ENCODE peak calls at places on chromosomes 5 and 9, in six cellular contexts. Y is CD8-positive, alpha-beta memory T cell; F is T follicular helper cell; H is H4; G is pulmonary artery endothelial cell; J is mesothelial cell of epicardium. L is an unnamed sample.

GRCh38 chr5:92337772-92338234 is 954.7 kb upstream of the ARRDC3 start:
- DNase-seq in J (no peak), Y (no peak), H (no peak), F (no peak), G (no peak), L (peak; percentile 28)

GRCh38 chr9:13787234-13787833 is 507.8 kb upstream of the MPDZ start:
- DNase-seq in F (no peak), J (no peak), G (no peak), Y (no peak), H (no peak), L (no peak)

GRCh38 chr5:72517961-72518690 is 10.9 kb upstream of the ZNF366 start:
- DNase-seq in G (no peak), H (no peak), Y (no peak), F (no peak), J (no peak), L (no peak)

GRCh38 chr5:128782446-128782845 is 182.8 kb upstream of the SLC27A6 start:
- DNase-seq in J (no peak), Y (no peak), F (no peak), H (peak; percentile 94), G (peak; percentile 70), L (peak; percentile 86)

GRCh38 chr9:97573482-97574073 is 59.6 kb downstream of the TSTD2 start:
- DNase-seq in G (no peak), Y (no peak), H (no peak), J (no peak), F (no peak), L (peak; percentile 35)

GRCh38 chr5:169097897-169098296 is 203.0 kb downstream of the SLIT3 start:
- DNase-seq in Y (no peak), F (no peak), G (no peak), H (no peak), J (no peak), L (no peak)

GRCh38 chr5:43729846-43730478 is 127.0 kb downstream of the NNT start:
- DNase-seq in G (no peak), H (peak; percentile 24), J (no peak), F (no peak), Y (no peak), L (peak; percentile 36)

GRCh38 chr5:2371419-2371710 is 380.1 kb downstream of the IRX2 start:
- DNase-seq in H (no peak), J (no peak), Y (no peak), F (no peak), G (no peak), L (no peak)

GRCh38 chr5:73826761-73827450 is 200.9 kb downstream of the ARHGEF28 start:
- DNase-seq in G (no peak), J (no peak), Y (no peak), H (peak; percentile 12), F (no peak), L (peak; percentile 58)

GRCh38 chr5:573976-574375 is 38.2 kb upstream of the CEP72 start:
- DNase-seq in F (no peak), G (no peak), J (no peak), Y (no peak), H (no peak), L (no peak)

L was measured in ELR.